ENCODE peak calls at places on chromosomes 4 and X, in four cellular contexts. G is K562, I is HCT116, R is HepG2. L is an unnamed sample. For H3K27me3, the result is how much of the 10 kb centered on the place peaks cover.

GRCh38 chr4:153383131-153383530 is 38.6 kb downstream of the MND1 start:
- DNase-seq in G (no peak), R (no peak), I (no peak), L (no peak)

GRCh38 chrX:135688137-135688536 is 25.3 kb upstream of the CT45A1 start:
- DNase-seq in G (peak), R (no peak), I (peak), L (no peak)

GRCh38 chr4:108466936-108467902 is 153.2 kb upstream of the RPL34 start:
- DNase-seq in I (peak), R (no peak), G (peak), L (no peak)

GRCh38 chrX:53093177-53093655 is 726 bp upstream of the KANTR start:
- DNase-seq in G (peak), I (peak), R (peak), L (no peak)

GRCh38 chr4:82431026-82431745 is 796 bp downstream of the ENOPH1 start:
- DNase-seq in G (peak), R (no peak), I (no peak), L (no peak)

GRCh38 chr4:87056884-87057283 is 122.1 kb downstream of the AFF1 start:
- DNase-seq in G (no peak), R (no peak), I (no peak), L (no peak)

GRCh38 chr4:14726441-14727405 is 275.6 kb upstream of the CPEB2 start:
- DNase-seq in I (no peak), G (no peak), R (no peak), L (no peak)

GRCh38 chr4:146340798-146341197 is 126.5 kb downstream of the REELD1 start:
- DNase-seq in I (no peak), R (no peak), G (no peak), L (no peak)

GRCh38 chrX:120378570-120378969 is 16.7 kb downstream of the ATP1B4 start:
- DNase-seq in G (no peak), R (no peak), I (no peak), L (no peak)

GRCh38 chrX:151694661-151695582 is at the start of gene PRRG3:
- DNase-seq in G (no peak), I (no peak), R (no peak), L (no peak)

GRCh38 chrX:45824471-45824870 is 623.8 kb upstream of the DIPK2B start:
- DNase-seq in I (peak), R (peak), G (peak), L (peak)

GRCh38 chrX:48971325-48972213 is at the start of gene KCND1:
- DNase-seq in G (no peak), R (no peak), I (no peak), L (no peak)

GRCh38 chrX:42247241-42247640 is 323.9 kb upstream of the CASK start:
- DNase-seq in I (no peak), R (no peak), G (no peak), L (no peak)

GRCh38 chrX:110914281-110914680 is 118.7 kb upstream of the CHRDL1 start:
- DNase-seq in I (no peak), R (no peak), G (no peak), L (no peak)

GRCh38 chr4:35525192-35525978 is 718.9 kb downstream of the ARAP2 start:
- DNase-seq in G (no peak), R (no peak), I (no peak), L (no peak)

GRCh38 chrX:45524296-45524695 is 323.6 kb upstream of the DIPK2B start:
- DNase-seq in R (no peak), G (no peak), I (no peak), L (no peak)

GRCh38 chrX:109684136-109684535 is 48.9 kb downstream of the ACSL4 start:
- DNase-seq in R (no peak), G (no peak), I (no peak), L (no peak)

GRCh38 chr4:21387683-21388082 is 560.9 kb downstream of the KCNIP4 start:
- DNase-seq in I (no peak), G (no peak), R (no peak), L (no peak)

GRCh38 chr4:156763511-156763910 is 208.1 kb downstream of the PDGFC start:
- DNase-seq in G (no peak), I (no peak), R (no peak), L (no peak)

GRCh38 chr4:28225689-28226353 is 1365.2 kb downstream of the STIM2 start:
- DNase-seq in R (no peak), I (no peak), G (no peak), L (no peak)

GRCh38 chrX:129759576-129760061 is 20.1 kb upstream of the SASH3 start:
- DNase-seq in R (no peak), I (no peak), G (peak), L (no peak)

GRCh38 chr4:99615210-99615834 is 40.7 kb downstream of the MTTP start:
- DNase-seq in R (no peak), I (no peak), G (no peak), L (no peak)

GRCh38 chrX:50111762-50112161 is 89.0 kb downstream of the AKAP4 start:
- DNase-seq in G (no peak), R (no peak), I (no peak), L (no peak)

GRCh38 chr4:109302366-109303140 is at the start of gene COL25A1:
- DNase-seq in R (no peak), G (no peak), I (no peak), L (no peak)

GRCh38 chr4:1356181-1356998 is 9.4 kb downstream of the UVSSA start:
- DNase-seq in R (peak), I (no peak), G (peak), L (no peak)

GRCh38 chrX:56978172-56978571 is 17.2 kb downstream of the SPIN3 start:
- DNase-seq in R (peak), G (peak), I (peak), L (no peak)

GRCh38 chr4:41644288-41644914 is 104.1 kb downstream of the PHOX2B start:
- DNase-seq in I (no peak), R (peak), G (peak), L (no peak)

GRCh38 chrX:135981662-135982061 is 3.6 kb upstream of the SLC9A6 start:
- DNase-seq in G (peak), R (no peak), I (no peak), L (no peak)

GRCh38 chrX:115266300-115266699 is 23.2 kb upstream of the LUZP4 start:
- DNase-seq in G (no peak), I (no peak), R (no peak), L (no peak)

GRCh38 chr4:150160473-150160872 is 82.2 kb downstream of the DCLK2 start:
- DNase-seq in R (no peak), G (no peak), I (no peak), L (no peak)

GRCh38 chrX:109393859-109394258 is 88.0 kb downstream of the GUCY2F start:
- DNase-seq in R (no peak), G (peak), I (no peak), L (no peak)

GRCh38 chr4:105457997-105458396 is 15.9 kb downstream of the PPA2 start:
- DNase-seq in G (no peak), I (no peak), R (no peak), L (no peak)

DNA sequence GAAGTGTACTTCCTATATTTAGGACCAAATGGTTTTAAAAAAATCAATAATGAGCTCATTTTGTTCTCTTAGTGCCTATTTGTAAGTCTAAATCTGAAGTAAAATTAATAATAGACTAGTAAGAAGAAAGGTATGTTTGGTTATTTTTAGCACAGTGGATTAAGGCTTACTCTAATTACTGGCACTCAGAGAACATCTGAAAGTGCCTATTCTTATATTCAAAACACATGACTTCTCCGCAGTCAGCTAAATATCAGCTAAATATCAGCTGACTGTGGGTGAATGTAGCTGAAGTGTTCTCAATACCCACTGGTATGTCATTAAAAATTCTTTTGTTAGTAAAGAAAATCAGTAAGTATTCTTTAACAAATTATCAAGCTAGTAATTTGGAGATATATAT is 6.0 kb downstream of the AP1S2 start:
- DNase-seq in G (no peak), R (no peak), I (no peak), L (no peak)
- H3K27me3 ChIP-seq in G (under half), R (under half), I (under half), L (under half)

GRCh38 chrX:16712116-16712824 is at the start of gene CTPS2:
- DNase-seq in R (peak), G (peak), I (no peak), L (no peak)
- TF ChIP-seq TCF7L2 in R (no peak), G (no peak), I (no peak), L (no peak)

GRCh38 chrX:154323537-154323936 is 27.9 kb downstream of the TKTL1 start:
- DNase-seq in I (no peak), R (no peak), G (no peak), L (no peak)

GRCh38 chrX:154325541-154325940 is 29.9 kb downstream of the TKTL1 start:
- DNase-seq in G (no peak), I (no peak), R (no peak), L (no peak)

GRCh38 chrX:154328646-154329045 is 33.1 kb downstream of the TKTL1 start:
- DNase-seq in G (no peak), I (no peak), R (no peak), L (no peak)

GRCh38 chrX:154329284-154329683 is 33.7 kb downstream of the TKTL1 start:
- DNase-seq in G (no peak), I (no peak), R (no peak), L (no peak)

GRCh38 chrX:154327026-154327820 is 31.6 kb downstream of the TKTL1 start:
- DNase-seq in G (no peak), I (no peak), R (no peak), L (no peak)
- H3K27me3 ChIP-seq in G (half or more), I (under half), R (under half), L (under half)

GRCh38 chrX:46965125-46965758 is 53.0 kb downstream of the JADE3 start:
- DNase-seq in R (no peak), G (no peak), I (no peak), L (no peak)
- TF ChIP-seq TCF7L2 in R (no peak), G (no peak), I (no peak), L (no peak)